ENCODE peak calls at places on chromosomes 11 and 22, in seven cellular contexts. H, L, J, Z, A, O and U are unnamed samples.
A peak's percentile ranks its signal among the peaks of the same experiment; 100 is the strongest.

GRCh38 chr11:67269401-67270255 is 3.4 kb downstream of the GRK2 start:
- DNase-seq in H (no peak), L (no peak), J (no peak), Z (no peak), A (no peak), O (no peak), U (no peak)

GRCh38 chr11:57529012-57529411 is 1.5 kb downstream of the TIMM10 start:
- DNase-seq in H (no peak), L (no peak), J (no peak), Z (no peak), A (no peak), O (no peak), U (no peak)

GRCh38 chr11:83092488-83093384 is 21.0 kb upstream of the RAB30 start:
- DNase-seq in H (no peak), L (no peak), J (no peak), Z (peak; percentile 98), A (no peak), O (peak; percentile 61), U (no peak)

GRCh38 chr11:94869186-94869585 is 101.0 kb downstream of the AMOTL1 start:
- DNase-seq in H (no peak), L (no peak), J (no peak), Z (no peak), A (no peak), O (no peak), U (no peak)

GRCh38 chr11:45158210-45158644 is 11.8 kb downstream of the PRDM11 start:
- DNase-seq in H (no peak), L (no peak), J (no peak), Z (peak; percentile 35), A (no peak), O (peak; percentile 72), U (no peak)

GRCh38 chr11:1236316-1237127 is 13.7 kb downstream of the MUC5B start:
- DNase-seq in H (no peak), L (no peak), J (no peak), Z (no peak), A (no peak), O (no peak), U (peak; percentile 24)

GRCh38 chr11:120931057-120931779 is 92.7 kb upstream of the TBCEL start:
- DNase-seq in H (peak; percentile 24), L (no peak), J (no peak), Z (peak; percentile 35), A (no peak), O (no peak), U (no peak)

GRCh38 chr22:47564158-47564450 is 801.7 kb downstream of the TBC1D22A start:
- DNase-seq in H (no peak), L (no peak), J (no peak), Z (no peak), A (no peak), O (no peak), U (no peak)

GRCh38 chr11:15672822-15673221 is 558.1 kb downstream of the INSC start:
- DNase-seq in H (no peak), L (no peak), J (no peak), Z (no peak), A (no peak), O (no peak), U (no peak)

GRCh38 chr11:65516135-65516968 is 8.5 kb upstream of the SCYL1 start:
- DNase-seq in H (no peak), L (no peak), J (no peak), Z (no peak), A (no peak), O (no peak), U (no peak)

GRCh38 chr22:19902245-19902699 is 39.3 kb upstream of the COMT start:
- DNase-seq in H (no peak), L (no peak), J (no peak), Z (peak; percentile 43), A (no peak), O (no peak), U (no peak)

GRCh38 chr11:8765294-8765693 is 82.7 kb downstream of the RPL27A start:
- DNase-seq in H (no peak), L (no peak), J (no peak), Z (peak; percentile 49), A (no peak), O (no peak), U (no peak)

GRCh38 chr11:119863811-119864601 is 135.0 kb upstream of the NECTIN1 start:
- DNase-seq in H (no peak), L (no peak), J (no peak), Z (no peak), A (no peak), O (peak; percentile 57), U (no peak)

GRCh38 chr11:66267379-66268209 is 845 bp upstream of the RAB1B start:
- DNase-seq in H (peak; percentile 91), L (peak; percentile 91), J (peak; percentile 90), Z (peak; percentile 57), A (peak; percentile 54), O (peak; percentile 96), U (peak; percentile 88)

GRCh38 chr22:42301072-42301741 is 30.8 kb upstream of the TCF20 start:
- DNase-seq in H (no peak), L (no peak), J (no peak), Z (no peak), A (no peak), O (no peak), U (no peak)

GRCh38 chr22:47380692-47381091 is 618.2 kb downstream of the TBC1D22A start:
- DNase-seq in H (no peak), L (no peak), J (no peak), Z (no peak), A (no peak), O (no peak), U (no peak)

GRCh38 chr11:113505541-113506375 is 30.6 kb upstream of the DRD2 start:
- DNase-seq in H (no peak), L (no peak), J (no peak), Z (peak; percentile 55), A (no peak), O (peak; percentile 33), U (no peak)

GRCh38 chr11:66417000-66417399 is 3.8 kb upstream of the NPAS4 start:
- DNase-seq in H (no peak), L (no peak), J (no peak), Z (no peak), A (no peak), O (no peak), U (no peak)

GRCh38 chr11:28243596-28243995 is 135.4 kb downstream of the METTL15 start:
- DNase-seq in H (no peak), L (no peak), J (no peak), Z (no peak), A (no peak), O (no peak), U (no peak)

GRCh38 chr22:46421272-46421671 is 85.8 kb downstream of the TRMU start:
- DNase-seq in H (no peak), L (peak; percentile 61), J (no peak), Z (no peak), A (peak; percentile 35), O (no peak), U (no peak)

DNA sequence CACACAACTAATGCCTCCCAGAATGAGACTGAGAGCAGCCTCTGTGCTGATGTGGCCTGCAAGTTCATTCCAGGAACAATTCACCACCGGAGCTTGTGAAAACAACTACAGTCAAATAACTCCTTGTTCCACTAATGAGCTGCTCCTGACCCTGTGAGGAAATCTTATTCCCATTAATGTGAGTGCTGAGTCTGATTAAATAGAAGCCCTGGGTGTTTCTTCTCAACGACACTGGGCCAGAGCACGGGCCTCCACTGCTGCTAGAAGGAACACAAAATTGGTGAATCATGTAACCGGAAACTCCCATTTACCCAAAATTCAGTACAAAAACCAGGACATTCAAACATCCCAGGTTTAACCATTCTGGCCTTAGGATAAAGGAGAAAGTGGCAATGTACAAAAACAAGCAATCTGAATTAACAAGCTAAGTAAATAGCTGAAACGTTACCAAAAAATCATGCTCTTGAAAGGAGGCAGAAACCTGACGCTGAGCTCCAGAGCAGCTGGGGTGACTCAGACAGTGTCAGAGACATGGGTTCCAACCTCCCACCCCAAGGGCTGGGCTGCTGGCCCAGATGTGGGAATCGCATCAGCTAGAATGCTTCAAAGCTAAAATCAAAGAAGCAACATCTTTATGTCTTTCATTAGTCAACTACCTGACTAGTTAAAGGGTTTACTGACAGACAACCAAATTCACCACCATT is 26.7 kb downstream of the SERGEF start:
- DNase-seq in H (no peak), L (no peak), J (no peak), Z (no peak), A (no peak), O (no peak), U (no peak)
- TF ChIP-seq TAF1 in H (no peak), L (no peak), J (no peak), Z (no peak), A (no peak), O (no peak), U (no peak)

DNA sequence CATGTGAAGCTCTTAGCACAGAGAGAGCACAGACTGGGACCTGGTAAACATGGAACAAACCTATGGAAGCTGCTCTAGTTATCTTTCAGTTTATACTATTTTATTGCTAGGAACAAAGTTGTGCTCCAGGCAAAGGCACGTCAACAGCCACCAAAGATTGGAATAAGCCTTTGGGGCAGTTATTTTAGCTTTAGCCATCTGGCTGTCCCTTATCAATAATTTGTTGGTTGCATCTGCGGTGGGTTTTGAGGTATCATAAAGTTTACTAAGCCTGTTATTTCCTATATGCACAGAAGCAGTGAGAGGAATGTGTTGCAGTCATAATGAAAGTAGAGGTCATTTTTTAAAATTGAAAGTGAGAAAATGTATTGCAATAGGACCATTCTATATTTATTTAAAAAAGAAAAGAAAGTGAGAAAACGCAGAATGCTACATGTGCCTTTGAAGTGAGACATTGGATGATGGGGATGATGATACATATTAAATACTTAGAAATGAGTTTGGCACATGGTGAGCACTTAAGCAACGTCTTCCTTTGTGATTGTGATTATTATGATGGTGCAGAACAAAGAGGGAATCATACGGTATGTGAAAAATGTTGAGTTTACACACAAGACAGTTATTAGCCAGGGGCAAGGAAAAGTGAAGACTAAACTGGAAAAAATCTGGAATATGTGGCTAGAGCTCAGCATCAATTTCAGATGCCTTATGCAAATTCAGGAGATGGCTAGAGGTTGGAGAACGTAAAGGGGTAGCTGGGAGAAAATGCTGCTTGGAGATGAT is 58.3 kb downstream of the PRR5L start:
- DNase-seq in H (no peak), L (no peak), J (no peak), Z (no peak), A (peak; percentile 42), O (no peak), U (no peak)
- TF ChIP-seq TAF1 in H (no peak), L (no peak), J (no peak), Z (no peak), A (no peak), O (no peak), U (no peak)

GRCh38 chr22:37485006-37485713 is 1.0 kb downstream of the MFNG start:
- DNase-seq in H (no peak), L (peak; percentile 68), J (peak; percentile 56), Z (no peak), A (no peak), O (no peak), U (no peak)
- TF ChIP-seq TAF1 in H (no peak), L (peak; percentile 8), J (no peak), Z (no peak), A (no peak), O (no peak), U (no peak)

GRCh38 chr11:88478136-88478785 is 140.7 kb upstream of the CTSC start:
- DNase-seq in H (no peak), L (no peak), J (no peak), Z (no peak), A (no peak), O (no peak), U (no peak)

GRCh38 chr11:88474655-88475054 is 137.1 kb upstream of the CTSC start:
- DNase-seq in H (no peak), L (no peak), J (no peak), Z (no peak), A (no peak), O (no peak), U (no peak)

GRCh38 chr11:88480217-88480616 is 142.7 kb upstream of the CTSC start:
- DNase-seq in H (no peak), L (no peak), J (no peak), Z (no peak), A (no peak), O (no peak), U (no peak)

GRCh38 chr11:88475991-88476418 is 138.5 kb upstream of the CTSC start:
- DNase-seq in H (no peak), L (no peak), J (no peak), Z (no peak), A (no peak), O (no peak), U (no peak)
- TF ChIP-seq TAF1 in H (no peak), L (no peak), J (no peak), Z (no peak), A (no peak), O (no peak), U (no peak)